ENCODE peak calls at places on chromosomes 12 and 14, in eight cellular contexts. G is right cardiac atrium; T is CD8-positive, alpha-beta T cell; Y is IMR-90; R is sigmoid colon; S is endodermal cell; F is adrenal gland; D is naive thymus-derived CD4-positive, alpha-beta T cell. E is an unnamed sample.

GRCh38 chr12:116759783-116760581 is 21.9 kb downstream of the RNFT2 start:
- DNase-seq in G (peak; percentile 53), T (no peak), Y (no peak), R (peak; percentile 41), S (peak; percentile 90), F (no peak), D (peak; percentile 18), E (no peak)

GRCh38 chr12:57890191-57891120 is 43.9 kb upstream of the CTDSP2 start:
- DNase-seq in G (no peak), T (no peak), Y (peak; percentile 55), R (no peak), S (no peak), F (no peak), D (no peak), E (no peak)

GRCh38 chr12:40735551-40736230 is 43.5 kb downstream of the CNTN1 start:
- DNase-seq in G (no peak), T (no peak), Y (no peak), R (no peak), S (no peak), F (no peak), D (no peak), E (no peak)

GRCh38 chr12:12562016-12562483 is 613 bp downstream of the DUSP16 start:
- DNase-seq in G (peak; percentile 31), T (peak; percentile 10), Y (peak; percentile 18), R (peak; percentile 67), S (peak; percentile 77), F (peak; percentile 37), D (no peak), E (peak; percentile 77)

GRCh38 chr14:99191663-99192621 is 80.1 kb downstream of the BCL11B start:
- DNase-seq in G (peak; percentile 71), T (peak; percentile 35), Y (peak; percentile 13), R (peak; percentile 78), S (no peak), F (peak; percentile 78), D (peak; percentile 81), E (peak; percentile 76)

GRCh38 chr14:53209370-53209769 is 56.2 kb upstream of the DDHD1 start:
- DNase-seq in G (no peak), T (no peak), Y (no peak), R (no peak), S (no peak), F (no peak), D (no peak), E (no peak)

GRCh38 chr12:96108321-96108720 is 72.9 kb upstream of the LTA4H start:
- DNase-seq in G (peak; percentile 62), T (peak; percentile 25), Y (no peak), R (peak; percentile 66), S (peak; percentile 66), F (peak; percentile 50), D (peak; percentile 11), E (peak; percentile 74)

GRCh38 chr14:89767861-89768268 is 186.7 kb downstream of the EFCAB11 start:
- DNase-seq in G (no peak), T (peak; percentile 52), Y (peak; percentile 63), R (no peak), S (peak; percentile 79), F (peak; percentile 36), D (peak; percentile 64), E (no peak)

GRCh38 chr14:104383088-104383805 is 196.3 kb upstream of the C14orf180 start:
- DNase-seq in G (no peak), T (no peak), Y (no peak), R (peak; percentile 42), S (no peak), F (no peak), D (no peak), E (peak; percentile 41)

GRCh38 chr12:105335856-105336255 is 5.4 kb downstream of the C12orf75 start:
- DNase-seq in G (no peak), T (no peak), Y (no peak), R (no peak), S (no peak), F (no peak), D (no peak), E (no peak)

GRCh38 chr14:30456296-30456695 is 102.7 kb upstream of the G2E3 start:
- DNase-seq in G (no peak), T (no peak), Y (no peak), R (no peak), S (no peak), F (no peak), D (no peak), E (no peak)

GRCh38 chr12:19915392-19916192 is 452.7 kb upstream of the PDE3A start:
- DNase-seq in G (no peak), T (no peak), Y (peak; percentile 44), R (no peak), S (no peak), F (no peak), D (no peak), E (no peak)

GRCh38 chr12:109523071-109523470 is 45.6 kb downstream of the UBE3B start:
- DNase-seq in G (peak; percentile 66), T (no peak), Y (no peak), R (no peak), S (peak; percentile 43), F (no peak), D (no peak), E (no peak)

DNA sequence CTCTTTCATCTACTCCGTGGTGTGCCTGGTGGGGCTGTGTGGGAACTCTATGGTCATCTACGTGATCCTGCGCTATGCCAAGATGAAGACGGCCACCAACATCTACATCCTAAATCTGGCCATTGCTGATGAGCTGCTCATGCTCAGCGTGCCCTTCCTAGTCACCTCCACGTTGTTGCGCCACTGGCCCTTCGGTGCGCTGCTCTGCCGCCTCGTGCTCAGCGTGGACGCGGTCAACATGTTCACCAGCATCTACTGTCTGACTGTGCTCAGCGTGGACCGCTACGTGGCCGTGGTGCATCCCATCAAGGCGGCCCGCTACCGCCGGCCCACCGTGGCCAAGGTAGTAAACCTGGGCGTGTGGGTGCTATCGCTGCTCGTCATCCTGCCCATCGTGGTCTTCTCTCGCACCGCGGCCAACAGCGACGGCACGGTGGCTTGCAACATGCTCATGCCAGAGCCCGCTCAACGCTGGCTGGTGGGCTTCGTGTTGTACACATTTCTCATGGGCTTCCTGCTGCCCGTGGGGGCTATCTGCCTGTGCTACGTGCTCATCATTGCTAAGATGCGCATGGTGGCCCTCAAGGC is 2.0 kb downstream of the SSTR1 start:
- DNase-seq in G (no peak), T (no peak), Y (no peak), R (peak; percentile 57), S (no peak), F (no peak), D (no peak), E (no peak)
- H3K9me3 ChIP-seq in G (peaks cover 2% of the 10 kb centered on the region), T (no peaks in the 10 kb centered on the region), Y (peaks cover 2% of the 10 kb centered on the region), R (peaks cover 2% of the 10 kb centered on the region), S (peaks cover 12% of the 10 kb centered on the region), F (no peaks in the 10 kb centered on the region), D (no peaks in the 10 kb centered on the region), E (no peaks in the 10 kb centered on the region)

DNA sequence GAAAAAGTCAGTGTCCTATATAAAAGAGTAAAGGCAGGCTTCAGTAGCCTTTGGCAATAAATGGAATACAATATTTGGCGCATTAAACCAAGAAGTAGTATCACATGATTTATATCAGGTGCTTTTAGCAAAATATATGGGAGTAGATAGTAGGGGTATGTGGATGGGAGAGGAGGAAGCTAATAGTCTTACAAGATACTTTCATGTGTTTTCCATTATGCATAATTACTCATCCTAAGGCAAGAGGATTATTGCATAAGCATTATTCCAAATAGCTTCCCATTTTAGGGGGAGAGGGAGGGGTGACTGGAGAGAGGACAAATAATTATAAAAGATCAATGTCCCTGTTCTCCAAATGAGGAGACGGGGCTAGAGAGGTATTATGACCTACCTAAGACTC is 104.3 kb downstream of the DUSP6 start:
- DNase-seq in G (no peak), T (no peak), Y (peak; percentile 33), R (no peak), S (no peak), F (no peak), D (no peak), E (no peak)
- H3K4me3 ChIP-seq in G (no peak overlapping the region), T (no peak overlapping the region), Y (no peak overlapping the region), R (no peak overlapping the region), S (no peak overlapping the region), F (no peak overlapping the region), D (no peak overlapping the region), E (no peak overlapping the region)

DNA sequence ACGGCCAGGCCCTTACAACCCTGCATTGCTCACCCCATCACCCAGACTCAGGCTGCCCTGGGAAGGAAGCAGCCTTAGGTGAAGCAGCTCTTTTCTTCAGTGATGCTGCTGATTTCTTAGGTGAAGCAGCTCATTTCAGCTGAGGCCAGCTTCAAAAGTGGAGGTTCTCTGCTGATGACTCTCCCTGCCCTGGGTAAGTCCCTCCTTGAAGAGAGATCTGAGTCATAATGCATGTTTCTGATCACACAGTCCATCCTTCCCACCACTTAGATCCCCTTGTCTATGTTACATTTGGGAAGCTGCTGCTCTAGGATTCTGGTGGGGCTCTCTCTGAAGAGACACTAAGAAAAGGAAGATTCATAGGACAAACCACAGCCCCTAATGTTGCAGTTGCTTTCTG is 17.2 kb upstream of the ZNF140 start:
- DNase-seq in G (no peak), T (no peak), Y (no peak), R (no peak), S (no peak), F (no peak), D (no peak), E (no peak)
- H3K9me3 ChIP-seq in G (peaks cover 31% of the 10 kb centered on the region), T (peaks cover 86% of the 10 kb centered on the region), Y (peaks cover 82% of the 10 kb centered on the region), R (peaks cover 56% of the 10 kb centered on the region), S (peaks cover 94% of the 10 kb centered on the region), F (peaks cover 49% of the 10 kb centered on the region), D (peaks cover 83% of the 10 kb centered on the region), E (peaks cover 92% of the 10 kb centered on the region)

DNA sequence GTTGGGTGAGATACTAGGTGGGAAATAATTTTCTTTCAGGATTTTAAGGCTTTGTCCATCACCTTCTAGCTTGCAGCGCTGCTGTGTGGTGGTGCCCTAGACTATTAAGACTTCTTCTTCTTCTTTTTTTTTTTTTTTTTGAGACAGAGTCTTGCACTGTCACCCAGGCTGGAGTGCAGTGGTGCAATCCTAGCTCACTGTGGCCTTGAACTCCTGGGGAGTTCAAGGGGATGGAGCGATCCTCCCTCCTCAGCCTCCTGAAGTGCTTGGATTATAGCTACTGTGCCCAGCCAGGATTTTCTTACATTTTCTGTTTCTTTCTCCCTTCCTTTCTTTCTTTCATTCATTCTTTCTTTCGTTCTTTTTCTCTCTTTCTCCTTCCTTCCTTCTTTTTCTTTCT is 10.2 kb upstream of the MTA1 start:
- DNase-seq in G (no peak), T (no peak), Y (no peak), R (no peak), S (no peak), F (no peak), D (no peak), E (no peak)
- H3K4me3 ChIP-seq in G (no peak overlapping the region), T (no peak overlapping the region), Y (no peak overlapping the region), R (no peak overlapping the region), S (no peak overlapping the region), F (no peak overlapping the region), D (no peak overlapping the region), E (no peak overlapping the region)

DNA sequence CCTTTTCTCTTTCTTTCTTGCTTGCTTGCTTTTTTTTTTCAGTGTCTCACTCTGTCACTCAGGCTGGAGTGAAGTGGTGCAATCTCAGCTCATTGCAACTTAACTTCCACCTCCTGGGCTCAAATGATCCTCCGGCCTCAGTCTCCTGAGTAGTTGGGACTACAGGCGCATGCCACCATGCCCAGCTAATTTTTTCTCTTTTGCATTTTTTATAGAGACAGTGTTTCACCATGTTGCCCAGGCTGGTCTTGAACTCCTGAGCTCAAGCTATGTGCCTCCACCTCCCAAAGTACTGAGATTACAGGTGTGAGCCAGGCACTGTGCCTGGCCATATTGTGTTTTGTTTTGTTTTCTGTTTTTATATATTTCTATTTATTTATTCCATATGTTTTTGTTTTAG is 461.0 kb downstream of the ADAMTS20 start:
- DNase-seq in G (no peak), T (no peak), Y (no peak), R (no peak), S (no peak), F (no peak), D (no peak), E (no peak)
- H3K9me3 ChIP-seq in G (no peaks in the 10 kb centered on the region), T (no peaks in the 10 kb centered on the region), Y (no peaks in the 10 kb centered on the region), R (no peaks in the 10 kb centered on the region), S (peaks cover 28% of the 10 kb centered on the region), F (peaks cover 6% of the 10 kb centered on the region), D (no peaks in the 10 kb centered on the region), E (peaks cover 2% of the 10 kb centered on the region)

GRCh38 chr14:76151398-76152332 is at the start of gene GPATCH2L:
- DNase-seq in G (peak; percentile 95), T (peak; percentile 95), Y (peak; percentile 86), R (peak; percentile 97), S (peak; percentile 99), F (peak; percentile 91), D (peak; percentile 94), E (peak; percentile 98)
- H3K4me3 ChIP-seq in G (peak within 1 kb of the TSS; percentile 98), T (peak within 1 kb of the TSS; percentile 86), Y (peak within 1 kb of the TSS; percentile 64), R (peak within 1 kb of the TSS; percentile 97), S (peak within 1 kb of the TSS; percentile 97), F (peak within 1 kb of the TSS; percentile 74), D (peak within 1 kb of the TSS; percentile 91), E (peak within 1 kb of the TSS; percentile 93)

E was measured in kidney.